ENCODE peak calls at places on chromosomes 12 and 14, in four cellular contexts. I, S, K and G are unnamed samples.

GRCh38 chr12:95951515-95951914 is 8.4 kb downstream of the AMDHD1 start:
- DNase-seq in I (no peak), S (no peak), K (no peak), G (no peak)

GRCh38 chr12:109600481-109600880 is 26.9 kb downstream of the MVK start:
- DNase-seq in I (no peak), S (no peak), K (no peak), G (no peak)

GRCh38 chr12:25388216-25388615 is 137.5 kb upstream of the KRAS start:
- DNase-seq in I (no peak), S (no peak), K (peak), G (peak)

GRCh38 chr12:25089738-25090137 is 105.2 kb downstream of the DNAI7 start:
- DNase-seq in I (peak), S (no peak), K (no peak), G (peak)

GRCh38 chr14:22973217-22974032 is 8.9 kb downstream of the AJUBA start:
- DNase-seq in I (peak), S (peak), K (peak), G (peak)

GRCh38 chr14:71121711-71122110 is 214.5 kb downstream of the PCNX1 start:
- DNase-seq in I (no peak), S (no peak), K (no peak), G (no peak)

GRCh38 chr12:87952223-87952622 is 77.0 kb downstream of the C12orf50 start:
- DNase-seq in I (no peak), S (no peak), K (no peak), G (no peak)

GRCh38 chr12:47808049-47808448 is 11.7 kb downstream of the HDAC7 start:
- DNase-seq in I (peak), S (peak), K (peak), G (peak)

GRCh38 chr12:3419538-3419937 is 71.5 kb upstream of the PRMT8 start:
- DNase-seq in I (no peak), S (no peak), K (no peak), G (no peak)

GRCh38 chr12:94649349-94650142 is 811 bp downstream of the TMCC3 start:
- DNase-seq in I (peak), S (peak), K (peak), G (no peak)

GRCh38 chr12:71541583-71541982 is 102.0 kb downstream of the LGR5 start:
- DNase-seq in I (no peak), S (no peak), K (no peak), G (no peak)

GRCh38 chr12:123761841-123762714 is at the start of gene DNAH10:
- DNase-seq in I (peak), S (peak), K (peak), G (no peak)

GRCh38 chr14:95233702-95234241 is 76.4 kb upstream of the DICER1 start:
- DNase-seq in I (no peak), S (no peak), K (no peak), G (no peak)

GRCh38 chr14:95523051-95523817 is 6.8 kb upstream of the SYNE3 start:
- DNase-seq in I (no peak), S (no peak), K (peak), G (peak)

GRCh38 chr14:105196228-105196960 is 15.3 kb upstream of the NUDT14 start:
- DNase-seq in I (peak), S (no peak), K (no peak), G (no peak)

GRCh38 chr12:59911516-59911915 is 315.7 kb downstream of the SLC16A7 start:
- DNase-seq in I (no peak), S (no peak), K (no peak), G (no peak)

GRCh38 chr12:102958073-102958829 is 777 bp downstream of the ASCL1 start:
- DNase-seq in I (peak), S (no peak), K (peak), G (no peak)

GRCh38 chr14:64758025-64758521 is 53.8 kb downstream of the PLEKHG3 start:
- DNase-seq in I (no peak), S (peak), K (no peak), G (no peak)

GRCh38 chr14:32249780-32250179 is 46.7 kb upstream of the RNU6-8 start:
- DNase-seq in I (no peak), S (no peak), K (no peak), G (no peak)

GRCh38 chr12:87870061-87870460 is 159.1 kb downstream of the C12orf50 start:
- DNase-seq in I (no peak), S (no peak), K (no peak), G (no peak)

GRCh38 chr12:49293056-49293956 is 1.6 kb upstream of the PRPH start:
- DNase-seq in I (no peak), S (no peak), K (no peak), G (no peak)

GRCh38 chr12:2396448-2396871 is 343.7 kb downstream of the CACNA1C start:
- DNase-seq in I (no peak), S (no peak), K (no peak), G (no peak)

GRCh38 chr12:22064968-22065367 is 18.9 kb downstream of the CMAS start:
- DNase-seq in I (no peak), S (no peak), K (no peak), G (no peak)

GRCh38 chr14:23297096-23297495 is 5.6 kb downstream of the PPP1R3E start:
- DNase-seq in I (no peak), S (no peak), K (no peak), G (no peak)

GRCh38 chr14:87283547-87283946 is 709.4 kb downstream of the GALC start:
- DNase-seq in I (no peak), S (no peak), K (no peak), G (no peak)

GRCh38 chr14:84987042-84987441 is 542.9 kb upstream of the FLRT2 start:
- DNase-seq in I (no peak), S (no peak), K (no peak), G (no peak)

GRCh38 chr14:50342211-50343080 is 30.3 kb downstream of the DMAC2L start:
- DNase-seq in I (peak), S (no peak), K (peak), G (peak)

GRCh38 chr12:11795192-11795909 is 145.9 kb downstream of the ETV6 start:
- DNase-seq in I (no peak), S (no peak), K (no peak), G (no peak)

GRCh38 chr14:52338282-52338681 is 24.2 kb downstream of the PTGER2 start:
- DNase-seq in I (peak), S (no peak), K (no peak), G (no peak)

GRCh38 chr12:116186482-116187157 is 90.9 kb downstream of the MED13L start:
- DNase-seq in I (peak), S (no peak), K (no peak), G (no peak)

GRCh38 chr14:51872396-51872795 is 12.0 kb downstream of the GNG2 start:
- DNase-seq in I (no peak), S (no peak), K (no peak), G (no peak)

GRCh38 chr14:63662776-63663175 is 21.1 kb upstream of the WDR89 start:
- DNase-seq in I (no peak), S (no peak), K (no peak), G (no peak)

GRCh38 chr12:102816816-102817434 is 100.1 kb downstream of the PAH start:
- DNase-seq in I (peak), S (no peak), K (no peak), G (peak)

GRCh38 chr12:32134144-32134888 is 27.7 kb downstream of the BICD1 start:
- DNase-seq in I (peak), S (peak), K (peak), G (peak)